ENCODE peak calls at places on chromosomes 7 and 10, in ten cellular contexts. One of them, this sample, is unnamed.

GRCh38 chr10:43383204-43383971 is 12.0 kb downstream of the FXYD4 start:
- DNase-seq in mucosa of descending colon: no peak
- DNase-seq in IMR-90: no peak
- DNase-seq in HCT116: no peak
- DNase-seq in WERI-Rb-1: no peak
- DNase-seq in suprapubic skin: no peak
- DNase-seq in heart left ventricle: no peak
- DNase-seq in CD4-positive, CD25-positive, alpha-beta regulatory T cell: no peak
- DNase-seq in BE2C: no peak
- DNase-seq in tibial nerve: no peak
- DNase-seq in this sample: no peak

GRCh38 chr7:129615018-129615417 is 3.5 kb downstream of the NRF1 start:
- DNase-seq in mucosa of descending colon: no peak
- DNase-seq in IMR-90: peak; percentile 72
- DNase-seq in HCT116: no peak
- DNase-seq in WERI-Rb-1: no peak
- DNase-seq in suprapubic skin: no peak
- DNase-seq in heart left ventricle: no peak
- DNase-seq in CD4-positive, CD25-positive, alpha-beta regulatory T cell: no peak
- DNase-seq in BE2C: no peak
- DNase-seq in tibial nerve: no peak
- DNase-seq in this sample: no peak

GRCh38 chr10:4345842-4346241 is 480.2 kb upstream of the AKR1E2 start:
- DNase-seq in mucosa of descending colon: no peak
- DNase-seq in IMR-90: peak; percentile 32
- DNase-seq in HCT116: no peak
- DNase-seq in WERI-Rb-1: no peak
- DNase-seq in suprapubic skin: no peak
- DNase-seq in heart left ventricle: no peak
- DNase-seq in CD4-positive, CD25-positive, alpha-beta regulatory T cell: no peak
- DNase-seq in BE2C: no peak
- DNase-seq in tibial nerve: no peak
- DNase-seq in this sample: no peak

GRCh38 chr7:32318300-32319018 is 171.7 kb downstream of the LSM5 start:
- DNase-seq in mucosa of descending colon: no peak
- DNase-seq in IMR-90: no peak
- DNase-seq in HCT116: no peak
- DNase-seq in WERI-Rb-1: no peak
- DNase-seq in suprapubic skin: no peak
- DNase-seq in heart left ventricle: peak; percentile 25
- DNase-seq in CD4-positive, CD25-positive, alpha-beta regulatory T cell: no peak
- DNase-seq in BE2C: no peak
- DNase-seq in tibial nerve: no peak
- DNase-seq in this sample: no peak

GRCh38 chr10:11113156-11113555 is 95.5 kb downstream of the CELF2 start:
- DNase-seq in mucosa of descending colon: no peak
- DNase-seq in IMR-90: no peak
- DNase-seq in HCT116: no peak
- DNase-seq in WERI-Rb-1: no peak
- DNase-seq in suprapubic skin: no peak
- DNase-seq in heart left ventricle: no peak
- DNase-seq in CD4-positive, CD25-positive, alpha-beta regulatory T cell: peak; percentile 72
- DNase-seq in BE2C: no peak
- DNase-seq in tibial nerve: no peak
- DNase-seq in this sample: no peak

GRCh38 chr10:97612386-97612785 is 20.9 kb downstream of the MORN4 start:
- DNase-seq in mucosa of descending colon: no peak
- DNase-seq in IMR-90: peak; percentile 55
- DNase-seq in HCT116: peak; percentile 42
- DNase-seq in WERI-Rb-1: peak; percentile 20
- DNase-seq in suprapubic skin: no peak
- DNase-seq in heart left ventricle: no peak
- DNase-seq in CD4-positive, CD25-positive, alpha-beta regulatory T cell: no peak
- DNase-seq in BE2C: no peak
- DNase-seq in tibial nerve: no peak
- DNase-seq in this sample: no peak

GRCh38 chr10:117617664-117618063 is 75.1 kb downstream of the EMX2 start:
- DNase-seq in mucosa of descending colon: no peak
- DNase-seq in IMR-90: no peak
- DNase-seq in HCT116: no peak
- DNase-seq in WERI-Rb-1: no peak
- DNase-seq in suprapubic skin: no peak
- DNase-seq in heart left ventricle: no peak
- DNase-seq in CD4-positive, CD25-positive, alpha-beta regulatory T cell: no peak
- DNase-seq in BE2C: no peak
- DNase-seq in tibial nerve: no peak
- DNase-seq in this sample: no peak

GRCh38 chr10:48902096-48902495 is 37.5 kb downstream of the LRRC18 start:
- DNase-seq in mucosa of descending colon: no peak
- DNase-seq in IMR-90: no peak
- DNase-seq in HCT116: no peak
- DNase-seq in WERI-Rb-1: no peak
- DNase-seq in suprapubic skin: no peak
- DNase-seq in heart left ventricle: no peak
- DNase-seq in CD4-positive, CD25-positive, alpha-beta regulatory T cell: no peak
- DNase-seq in BE2C: no peak
- DNase-seq in tibial nerve: no peak
- DNase-seq in this sample: no peak

DNA sequence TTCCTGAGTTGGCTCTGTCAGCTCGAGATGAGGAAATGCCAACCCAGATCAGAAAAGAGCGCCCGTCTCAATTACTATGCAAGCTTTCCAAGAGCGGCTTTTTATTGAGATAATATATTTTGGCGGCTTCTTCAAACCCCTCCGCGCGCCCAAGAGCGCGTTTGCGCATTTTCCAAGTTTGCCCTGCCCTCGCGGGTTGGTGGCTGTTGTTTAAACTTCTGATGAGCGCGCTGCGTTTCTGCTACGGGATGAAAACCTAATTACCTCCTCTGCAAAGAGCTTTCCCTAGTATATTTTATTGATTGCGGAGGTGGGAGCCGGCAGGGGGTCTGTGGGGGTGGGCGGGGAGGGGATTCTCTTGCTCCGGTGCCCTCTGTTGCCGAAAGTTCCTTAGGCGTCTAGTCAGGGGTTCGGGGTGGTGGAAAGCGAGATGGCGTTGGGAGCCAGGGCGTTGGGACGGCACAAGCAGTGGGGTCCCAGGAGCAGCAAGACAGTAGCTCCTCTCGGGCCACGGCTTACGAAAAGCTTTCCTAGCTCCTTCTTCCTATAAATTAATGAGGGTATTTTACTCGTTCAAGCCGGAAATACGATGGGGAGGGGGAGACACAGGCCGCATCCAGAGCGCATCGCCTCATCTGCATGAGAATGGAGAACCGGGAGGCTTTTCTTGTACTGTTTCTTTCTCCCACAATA is 8.3 kb downstream of the NXPH1 start:
- DNase-seq in mucosa of descending colon: no peak
- DNase-seq in IMR-90: no peak
- DNase-seq in HCT116: no peak
- DNase-seq in WERI-Rb-1: no peak
- DNase-seq in suprapubic skin: no peak
- DNase-seq in heart left ventricle: no peak
- DNase-seq in CD4-positive, CD25-positive, alpha-beta regulatory T cell: no peak
- DNase-seq in BE2C: no peak
- DNase-seq in tibial nerve: no peak
- DNase-seq in this sample: no peak
- H3K4me3 ChIP-seq in mucosa of descending colon: no peak overlapping the region
- H3K4me3 ChIP-seq in IMR-90: no peak overlapping the region
- H3K4me3 ChIP-seq in HCT116: no peak overlapping the region
- H3K4me3 ChIP-seq in WERI-Rb-1: no peak overlapping the region
- H3K4me3 ChIP-seq in suprapubic skin: no peak overlapping the region
- H3K4me3 ChIP-seq in heart left ventricle: no peak overlapping the region
- H3K4me3 ChIP-seq in CD4-positive, CD25-positive, alpha-beta regulatory T cell: no peak overlapping the region
- H3K4me3 ChIP-seq in BE2C: no peak overlapping the region
- H3K4me3 ChIP-seq in tibial nerve: no peak overlapping the region
- H3K4me3 ChIP-seq in this sample: no peak overlapping the region

GRCh38 chr7:145289384-145289783 is 453.5 kb upstream of the TPK1 start:
- DNase-seq in mucosa of descending colon: no peak
- DNase-seq in IMR-90: no peak
- DNase-seq in HCT116: no peak
- DNase-seq in WERI-Rb-1: no peak
- DNase-seq in suprapubic skin: no peak
- DNase-seq in heart left ventricle: no peak
- DNase-seq in CD4-positive, CD25-positive, alpha-beta regulatory T cell: no peak
- DNase-seq in BE2C: no peak
- DNase-seq in tibial nerve: no peak
- DNase-seq in this sample: no peak

GRCh38 chr7:145293120-145293792 is 457.4 kb upstream of the TPK1 start:
- DNase-seq in mucosa of descending colon: no peak
- DNase-seq in IMR-90: no peak
- DNase-seq in HCT116: no peak
- DNase-seq in WERI-Rb-1: no peak
- DNase-seq in suprapubic skin: no peak
- DNase-seq in heart left ventricle: no peak
- DNase-seq in CD4-positive, CD25-positive, alpha-beta regulatory T cell: no peak
- DNase-seq in BE2C: no peak
- DNase-seq in tibial nerve: no peak
- DNase-seq in this sample: no peak

DNA sequence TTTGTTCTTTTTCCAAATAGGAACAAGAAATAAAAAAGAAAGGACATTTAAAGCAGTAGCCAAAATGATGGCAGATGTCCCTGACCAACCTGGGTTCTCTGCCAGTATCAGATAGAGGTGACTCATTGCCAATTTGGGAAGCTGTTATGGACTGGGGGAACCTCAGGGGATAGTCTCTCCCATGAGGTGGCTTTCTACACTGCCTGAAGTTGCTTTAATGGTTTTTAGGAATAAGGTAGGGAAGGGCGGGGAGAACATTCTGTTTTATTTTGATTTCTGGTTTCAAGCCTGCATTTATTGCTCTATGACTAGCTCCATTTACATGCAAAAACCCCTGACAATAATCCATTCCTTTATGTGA is 457.9 kb upstream of the TPK1 start:
- DNase-seq in mucosa of descending colon: no peak
- DNase-seq in IMR-90: no peak
- DNase-seq in HCT116: no peak
- DNase-seq in WERI-Rb-1: no peak
- DNase-seq in suprapubic skin: no peak
- DNase-seq in heart left ventricle: no peak
- DNase-seq in CD4-positive, CD25-positive, alpha-beta regulatory T cell: no peak
- DNase-seq in BE2C: no peak
- DNase-seq in tibial nerve: no peak
- DNase-seq in this sample: no peak
- H3K9me3 ChIP-seq in mucosa of descending colon: peaks cover 26% of the 10 kb centered on the region
- H3K9me3 ChIP-seq in IMR-90: no peaks in the 10 kb centered on the region
- H3K9me3 ChIP-seq in HCT116: peaks cover 8% of the 10 kb centered on the region
- H3K9me3 ChIP-seq in WERI-Rb-1: no peaks in the 10 kb centered on the region
- H3K9me3 ChIP-seq in suprapubic skin: no peaks in the 10 kb centered on the region
- H3K9me3 ChIP-seq in heart left ventricle: no peaks in the 10 kb centered on the region
- H3K9me3 ChIP-seq in CD4-positive, CD25-positive, alpha-beta regulatory T cell: no peaks in the 10 kb centered on the region
- H3K9me3 ChIP-seq in BE2C: no peaks in the 10 kb centered on the region
- H3K9me3 ChIP-seq in tibial nerve: no peaks in the 10 kb centered on the region
- H3K9me3 ChIP-seq in this sample: no peaks in the 10 kb centered on the region

DNA sequence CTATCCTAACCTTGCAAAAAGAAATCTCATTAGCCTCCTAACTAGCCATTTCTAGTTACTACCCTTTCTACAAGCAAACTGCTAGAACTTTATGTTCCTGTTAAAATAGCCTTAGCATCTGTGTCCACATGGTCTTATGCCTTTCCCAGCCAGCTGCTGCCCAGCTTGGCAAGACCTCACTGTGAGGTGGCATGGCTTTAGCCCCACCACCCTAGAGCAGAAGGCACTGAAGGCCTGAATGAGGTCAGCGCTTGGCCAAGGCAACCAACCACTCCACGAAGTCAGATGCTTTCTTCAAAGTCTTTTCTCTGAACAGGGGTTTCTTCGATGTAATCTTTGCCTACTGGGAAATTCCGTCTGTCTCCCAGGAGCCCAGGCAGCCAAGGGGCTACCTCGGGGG is 41.6 kb downstream of the POLR3A start:
- DNase-seq in mucosa of descending colon: no peak
- DNase-seq in IMR-90: no peak
- DNase-seq in HCT116: no peak
- DNase-seq in WERI-Rb-1: no peak
- DNase-seq in suprapubic skin: no peak
- DNase-seq in heart left ventricle: no peak
- DNase-seq in CD4-positive, CD25-positive, alpha-beta regulatory T cell: no peak
- DNase-seq in BE2C: no peak
- DNase-seq in tibial nerve: no peak
- DNase-seq in this sample: no peak
- H3K36me3 ChIP-seq in mucosa of descending colon: peaks cover 3% of the 10 kb centered on the region
- H3K36me3 ChIP-seq in IMR-90: peaks cover 65% of the 10 kb centered on the region
- H3K36me3 ChIP-seq in HCT116: peaks cover 72% of the 10 kb centered on the region
- H3K36me3 ChIP-seq in WERI-Rb-1: peaks cover 80% of the 10 kb centered on the region
- H3K36me3 ChIP-seq in suprapubic skin: peaks cover 94% of the 10 kb centered on the region
- H3K36me3 ChIP-seq in heart left ventricle: peaks cover 25% of the 10 kb centered on the region
- H3K36me3 ChIP-seq in CD4-positive, CD25-positive, alpha-beta regulatory T cell: peaks cover 92% of the 10 kb centered on the region
- H3K36me3 ChIP-seq in BE2C: peaks cover 87% of the 10 kb centered on the region
- H3K36me3 ChIP-seq in tibial nerve: peaks cover 99% of the 10 kb centered on the region
- H3K36me3 ChIP-seq in this sample: peaks cover 46% of the 10 kb centered on the region

GRCh38 chr7:43586251-43586900 is 3.5 kb downstream of the STK17A start:
- DNase-seq in mucosa of descending colon: no peak
- DNase-seq in IMR-90: peak; percentile 49
- DNase-seq in HCT116: no peak
- DNase-seq in WERI-Rb-1: no peak
- DNase-seq in suprapubic skin: no peak
- DNase-seq in heart left ventricle: no peak
- DNase-seq in CD4-positive, CD25-positive, alpha-beta regulatory T cell: peak; percentile 56
- DNase-seq in BE2C: no peak
- DNase-seq in tibial nerve: no peak
- DNase-seq in this sample: no peak

GRCh38 chr7:43584200-43584586 is 1.3 kb downstream of the STK17A start:
- DNase-seq in mucosa of descending colon: no peak
- DNase-seq in IMR-90: peak; percentile 71
- DNase-seq in HCT116: no peak
- DNase-seq in WERI-Rb-1: no peak
- DNase-seq in suprapubic skin: no peak
- DNase-seq in heart left ventricle: peak; percentile 24
- DNase-seq in CD4-positive, CD25-positive, alpha-beta regulatory T cell: no peak
- DNase-seq in BE2C: no peak
- DNase-seq in tibial nerve: no peak
- DNase-seq in this sample: peak; percentile 57

GRCh38 chr7:43583424-43584199 is 704 bp downstream of the STK17A start:
- DNase-seq in mucosa of descending colon: peak; percentile 73
- DNase-seq in IMR-90: peak; percentile 46
- DNase-seq in HCT116: no peak
- DNase-seq in WERI-Rb-1: peak; percentile 52
- DNase-seq in suprapubic skin: peak; percentile 85
- DNase-seq in heart left ventricle: peak; percentile 80
- DNase-seq in CD4-positive, CD25-positive, alpha-beta regulatory T cell: peak; percentile 85
- DNase-seq in BE2C: peak; percentile 77
- DNase-seq in tibial nerve: peak; percentile 30
- DNase-seq in this sample: peak; percentile 55

GRCh38 chr7:43582503-43583423 is at the start of gene STK17A:
- DNase-seq in mucosa of descending colon: peak; percentile 89
- DNase-seq in IMR-90: peak; percentile 85
- DNase-seq in HCT116: peak; percentile 83
- DNase-seq in WERI-Rb-1: peak; percentile 90
- DNase-seq in suprapubic skin: peak; percentile 95
- DNase-seq in heart left ventricle: peak; percentile 94
- DNase-seq in CD4-positive, CD25-positive, alpha-beta regulatory T cell: peak; percentile 97
- DNase-seq in BE2C: peak; percentile 89
- DNase-seq in tibial nerve: peak; percentile 79
- DNase-seq in this sample: peak; percentile 95

DNA sequence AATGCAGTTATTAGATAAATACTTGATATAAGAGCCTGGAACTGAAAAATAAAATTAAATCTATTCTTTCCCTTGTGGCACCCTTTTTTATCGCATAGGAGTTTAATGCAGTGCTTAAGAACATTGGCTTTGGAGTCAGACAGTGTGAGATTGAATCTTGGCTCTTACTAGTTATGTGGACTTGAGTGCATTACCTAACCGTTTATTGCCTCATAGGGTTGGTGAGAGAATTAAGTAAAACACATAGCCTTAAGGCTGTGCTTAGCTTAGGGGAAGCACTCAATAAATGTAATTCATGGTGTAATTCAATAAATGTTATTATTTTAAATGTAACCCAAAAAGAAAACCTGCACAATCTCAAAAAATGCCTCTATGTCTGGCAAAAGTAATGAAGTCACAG is 2.6 kb downstream of the STK17A start:
- DNase-seq in mucosa of descending colon: no peak
- DNase-seq in IMR-90: peak; percentile 78
- DNase-seq in HCT116: no peak
- DNase-seq in WERI-Rb-1: no peak
- DNase-seq in suprapubic skin: no peak
- DNase-seq in heart left ventricle: no peak
- DNase-seq in CD4-positive, CD25-positive, alpha-beta regulatory T cell: peak; percentile 24
- DNase-seq in BE2C: no peak
- DNase-seq in tibial nerve: no peak
- DNase-seq in this sample: no peak
- H3K4me3 ChIP-seq in mucosa of descending colon: no peak overlapping the region
- H3K4me3 ChIP-seq in IMR-90: peak overlapping the region; percentile 37
- H3K4me3 ChIP-seq in HCT116: no peak overlapping the region
- H3K4me3 ChIP-seq in WERI-Rb-1: no peak overlapping the region
- H3K4me3 ChIP-seq in suprapubic skin: peak overlapping the region; percentile 95
- H3K4me3 ChIP-seq in heart left ventricle: peak overlapping the region; percentile 98
- H3K4me3 ChIP-seq in CD4-positive, CD25-positive, alpha-beta regulatory T cell: peak overlapping the region; percentile 95
- H3K4me3 ChIP-seq in BE2C: no peak overlapping the region
- H3K4me3 ChIP-seq in tibial nerve: no peak overlapping the region
- H3K4me3 ChIP-seq in this sample: peak overlapping the region; percentile 96